ENCODE peak calls at places on chromosomes 1 and 21, in five cellular contexts. I is mammary epithelial cell, H is thyroid gland, U is SJSA1, D is coronary artery. L is an unnamed sample.

GRCh38 chr1:193070942-193071341 is 11.5 kb downstream of the RO60 start:
- DNase-seq in I (no peak), H (no peak), U (no peak), D (no peak), L (no peak)

GRCh38 chr1:245370905-245371581 is 216.3 kb downstream of the KIF26B start:
- DNase-seq in I (no peak), H (peak; percentile 11), U (no peak), D (peak; percentile 36), L (no peak)

GRCh38 chr21:45474323-45474950 is 67.8 kb downstream of the SLC19A1 start:
- DNase-seq in I (no peak), H (no peak), U (no peak), D (no peak), L (no peak)

GRCh38 chr1:46333300-46334029 is 7.1 kb upstream of the NSUN4 start:
- DNase-seq in I (peak; percentile 27), H (no peak), U (peak; percentile 23), D (no peak), L (no peak)

GRCh38 chr1:94246692-94247145 is 9.3 kb upstream of the ARHGAP29 start:
- DNase-seq in I (no peak), H (peak; percentile 22), U (no peak), D (no peak), L (no peak)

GRCh38 chr1:95321516-95321915 is 87.5 kb downstream of the RWDD3 start:
- DNase-seq in I (no peak), H (no peak), U (no peak), D (no peak), L (no peak)

GRCh38 chr1:226064168-226064815 is 1.8 kb downstream of the H3-3A start:
- DNase-seq in I (peak; percentile 39), H (no peak), U (peak; percentile 58), D (no peak), L (no peak)

GRCh38 chr1:41902125-41902524 is 16.6 kb downstream of the HIVEP3 start:
- DNase-seq in I (no peak), H (no peak), U (peak; percentile 87), D (no peak), L (no peak)

GRCh38 chr1:160097196-160097910 is 1.1 kb downstream of the IGSF8 start:
- DNase-seq in I (no peak), H (no peak), U (no peak), D (no peak), L (no peak)

GRCh38 chr1:212699839-212700596 is at the start of gene BATF3:
- DNase-seq in I (no peak), H (peak; percentile 40), U (peak; percentile 47), D (peak; percentile 83), L (no peak)

GRCh38 chr1:193614817-193615216 is 428.4 kb upstream of the B3GALT2 start:
- DNase-seq in I (peak; percentile 29), H (peak; percentile 6), U (no peak), D (no peak), L (no peak)

GRCh38 chr1:240611619-240612490 is at the start of gene GREM2:
- DNase-seq in I (peak; percentile 2), H (peak; percentile 61), U (peak; percentile 73), D (no peak), L (no peak)

GRCh38 chr1:247358920-247359319 is 27.3 kb upstream of the ZNF496 start:
- DNase-seq in I (peak; percentile 19), H (no peak), U (no peak), D (no peak), L (no peak)

GRCh38 chr1:90951009-90951408 is 70.8 kb downstream of the ZNF644 start:
- DNase-seq in I (no peak), H (no peak), U (no peak), D (no peak), L (no peak)

GRCh38 chr1:151511636-151512215 is 539 bp downstream of the CGN start:
- DNase-seq in I (peak; percentile 47), H (peak; percentile 68), U (peak; percentile 20), D (no peak), L (no peak)

GRCh38 chr21:15729674-15730483 is at the start of gene USP25:
- DNase-seq in I (peak; percentile 73), H (peak; percentile 88), U (peak; percentile 88), D (peak; percentile 91), L (no peak)

GRCh38 chr1:88946845-88947244 is 45.6 kb downstream of the KYAT3 start:
- DNase-seq in I (no peak), H (no peak), U (no peak), D (no peak), L (no peak)

GRCh38 chr1:116367256-116367949 is 5.6 kb upstream of the ATP1A1 start:
- DNase-seq in I (no peak), H (no peak), U (no peak), D (no peak), L (no peak)

GRCh38 chr1:9425859-9426258 is 113.4 kb upstream of the SLC25A33 start:
- DNase-seq in I (no peak), H (no peak), U (no peak), D (no peak), L (no peak)

GRCh38 chr1:91450260-91450659 is 45.6 kb upstream of the HFM1 start:
- DNase-seq in I (no peak), H (no peak), U (no peak), D (no peak), L (no peak)

GRCh38 chr1:218584418-218585155 is 239.5 kb downstream of the TGFB2 start:
- DNase-seq in I (peak; percentile 88), H (no peak), U (peak; percentile 11), D (no peak), L (no peak)

GRCh38 chr1:44235794-44236193 is 22.5 kb downstream of the DMAP1 start:
- DNase-seq in I (no peak), H (no peak), U (no peak), D (no peak), L (no peak)

GRCh38 chr1:92709738-92710137 is 75.2 kb downstream of the EVI5 start:
- DNase-seq in I (peak; percentile 47), H (peak; percentile 43), U (peak; percentile 11), D (no peak), L (no peak)

GRCh38 chr1:168991667-168992475 is 114.6 kb upstream of the ATP1B1 start:
- DNase-seq in I (peak; percentile 90), H (no peak), U (no peak), D (no peak), L (peak; percentile 58)

GRCh38 chr1:44784094-44785026 is 3.6 kb downstream of the BEST4 start:
- DNase-seq in I (peak; percentile 49), H (peak; percentile 38), U (no peak), D (no peak), L (no peak)

GRCh38 chr1:186957339-186957738 is 128.6 kb downstream of the PLA2G4A start:
- DNase-seq in I (no peak), H (no peak), U (no peak), D (no peak), L (no peak)

GRCh38 chr1:169109561-169110134 is 3.2 kb downstream of the ATP1B1 start:
- DNase-seq in I (peak; percentile 88), H (peak; percentile 83), U (peak; percentile 64), D (peak; percentile 74), L (no peak)

GRCh38 chr1:220748091-220748934 is at the start of gene MTARC2:
- DNase-seq in I (peak; percentile 62), H (peak; percentile 96), U (peak; percentile 86), D (peak; percentile 93), L (no peak)

GRCh38 chr1:235624751-235625192 is 24.8 kb downstream of the GNG4 start:
- DNase-seq in I (no peak), H (no peak), U (no peak), D (no peak), L (no peak)

GRCh38 chr1:236795757-236796719 is 946 bp downstream of the MTR start:
- DNase-seq in I (no peak), H (no peak), U (no peak), D (no peak), L (peak; percentile 4)

GRCh38 chr1:164695956-164696665 is 137.1 kb downstream of the PBX1 start:
- DNase-seq in I (peak; percentile 83), H (no peak), U (peak; percentile 35), D (no peak), L (no peak)

GRCh38 chr1:164692420-164692819 is 133.4 kb downstream of the PBX1 start:
- DNase-seq in I (no peak), H (no peak), U (no peak), D (no peak), L (no peak)

GRCh38 chr1:164693564-164694359 is 134.8 kb downstream of the PBX1 start:
- DNase-seq in I (no peak), H (no peak), U (no peak), D (no peak), L (no peak)

GRCh38 chr1:164689672-164690655 is 131.0 kb downstream of the PBX1 start:
- DNase-seq in I (no peak), H (no peak), U (no peak), D (no peak), L (no peak)

GRCh38 chr1:164694505-164694904 is 135.5 kb downstream of the PBX1 start:
- DNase-seq in I (no peak), H (no peak), U (no peak), D (no peak), L (no peak)
- H3K27ac ChIP-seq in I (no peak overlapping the region), H (no peak overlapping the region), U (no peak overlapping the region), D (no peak overlapping the region), L (no peak overlapping the region)

GRCh38 chr1:110411173-110411572 is 3.7 kb upstream of the LAMTOR5 start:
- DNase-seq in I (no peak), H (no peak), U (no peak), D (no peak), L (no peak)

GRCh38 chr1:110407260-110408210 is at the start of gene LAMTOR5:
- DNase-seq in I (peak; percentile 89), H (peak; percentile 92), U (peak; percentile 83), D (peak; percentile 95), L (peak; percentile 62)

GRCh38 chr1:110412576-110412975 is 5.1 kb upstream of the LAMTOR5 start:
- DNase-seq in I (peak; percentile 58), H (peak; percentile 74), U (peak; percentile 52), D (no peak), L (peak; percentile 41)

GRCh38 chr1:110403805-110404204 is 3.7 kb downstream of the LAMTOR5 start:
- DNase-seq in I (no peak), H (no peak), U (no peak), D (no peak), L (no peak)

GRCh38 chr1:110408488-110408887 is 994 bp upstream of the LAMTOR5 start:
- DNase-seq in I (no peak), H (no peak), U (no peak), D (no peak), L (no peak)
- H3K27ac ChIP-seq in I (no peak overlapping the region), H (no peak overlapping the region), U (no peak overlapping the region), D (no peak overlapping the region), L (no peak overlapping the region)

GRCh38 chr1:27628712-27629111 is 6.3 kb downstream of the FGR start:
- DNase-seq in I (no peak), H (no peak), U (no peak), D (no peak), L (no peak)

GRCh38 chr1:27623327-27624212 is 11.4 kb downstream of the FGR start:
- DNase-seq in I (no peak), H (no peak), U (no peak), D (no peak), L (no peak)

GRCh38 chr1:27624467-27625233 is 10.3 kb downstream of the FGR start:
- DNase-seq in I (no peak), H (no peak), U (no peak), D (no peak), L (no peak)

GRCh38 chr1:27627051-27627450 is 7.9 kb downstream of the FGR start:
- DNase-seq in I (no peak), H (no peak), U (no peak), D (no peak), L (no peak)

GRCh38 chr1:27626031-27626935 is 8.7 kb downstream of the FGR start:
- DNase-seq in I (no peak), H (no peak), U (no peak), D (no peak), L (no peak)
- H3K27ac ChIP-seq in I (no peak overlapping the region), H (peak overlapping the region; percentile 10), U (no peak overlapping the region), D (no peak overlapping the region), L (no peak overlapping the region)

GRCh38 chr1:61141288-61142044 is 59.1 kb downstream of the NFIA start:
- DNase-seq in I (peak; percentile 94), H (no peak), U (no peak), D (no peak), L (peak; percentile 95)
- H3K27ac ChIP-seq in I (peak overlapping the region; percentile 77), H (peak overlapping the region; percentile 84), U (no peak overlapping the region), D (peak overlapping the region; percentile 67), L (peak overlapping the region; percentile 97)

L was measured in keratinocyte.